ENCODE peak calls at places on chromosomes 2 and 18, in five cellular contexts. U is EL, J is AG08396, C is T-helper 2 cell, A is BJ. R is an unnamed sample.

GRCh38 chr2:195319548-195320415 is 337.2 kb upstream of the SLC39A10 start:
- DNase-seq in J (no peak), A (no peak), C (no peak), U (peak), R (no peak)

GRCh38 chr2:44642123-44642857 is 280.5 kb downstream of the CAMKMT start:
- DNase-seq in J (no peak), C (no peak), U (no peak), A (no peak), R (no peak)

GRCh38 chr18:23223641-23224040 is 88.4 kb downstream of the CABLES1 start:
- DNase-seq in J (no peak), U (no peak), C (no peak), A (no peak), R (no peak)

GRCh38 chr2:99691931-99692330 is 202.1 kb upstream of the REV1 start:
- DNase-seq in U (no peak), A (no peak), C (no peak), J (no peak), R (no peak)

GRCh38 chr2:189613650-189614420 is 33.2 kb upstream of the SLC40A1 start:
- DNase-seq in A (no peak), J (peak), C (no peak), U (peak), R (peak)

GRCh38 chr2:4976407-4976806 is 715.8 kb upstream of the SOX11 start:
- DNase-seq in C (no peak), A (no peak), J (no peak), U (no peak), R (no peak)

GRCh38 chr2:157874997-157875719 is 972 bp downstream of the ACVR1 start:
- DNase-seq in C (peak), A (peak), J (peak), U (peak), R (peak)

GRCh38 chr2:42021490-42021889 is 26.3 kb upstream of the PKDCC start:
- DNase-seq in C (no peak), J (no peak), U (peak), A (peak), R (peak)

GRCh38 chr2:3587021-3587420 is 7.9 kb upstream of the COLEC11 start:
- DNase-seq in A (no peak), C (no peak), J (no peak), U (no peak), R (no peak)

GRCh38 chr2:31038385-31038784 is 99.9 kb downstream of the GALNT14 start:
- DNase-seq in C (no peak), J (no peak), A (no peak), U (no peak), R (no peak)

GRCh38 chr2:7430869-7431641 is 513.8 kb downstream of the RNF144A start:
- DNase-seq in C (no peak), A (no peak), U (no peak), J (no peak), R (no peak)

GRCh38 chr2:227127236-227127635 is 36.8 kb downstream of the COL4A4 start:
- DNase-seq in C (no peak), U (no peak), J (no peak), A (no peak), R (no peak)

GRCh38 chr2:19576411-19576810 is 218.0 kb upstream of the OSR1 start:
- DNase-seq in J (no peak), C (no peak), U (no peak), A (no peak), R (no peak)

GRCh38 chr2:26400723-26401122 is 997 bp upstream of the DRC1 start:
- DNase-seq in U (no peak), C (no peak), A (no peak), J (no peak), R (no peak)

GRCh38 chr2:11305338-11305737 is 39.1 kb downstream of the ROCK2 start:
- DNase-seq in U (no peak), J (no peak), A (no peak), C (no peak), R (no peak)

GRCh38 chr2:125745514-125745913 is 910.4 kb upstream of the GYPC start:
- DNase-seq in U (no peak), C (no peak), J (no peak), A (no peak), R (no peak)

GRCh38 chr2:33598472-33599174 is 476 bp downstream of the FAM98A start:
- DNase-seq in J (peak), U (peak), A (no peak), C (peak), R (peak)

GRCh38 chr2:98242006-98242405 is 104.2 kb upstream of the CNGA3 start:
- DNase-seq in A (no peak), C (no peak), U (no peak), J (no peak), R (no peak)

GRCh38 chr2:113876503-113877387 is 13.1 kb upstream of the ACTR3 start:
- DNase-seq in C (peak), J (no peak), U (no peak), A (no peak), R (no peak)

GRCh38 chr2:12091201-12091806 is 344.9 kb downstream of the LPIN1 start:
- DNase-seq in U (peak), C (no peak), A (no peak), J (no peak), R (no peak)

GRCh38 chr2:45607701-45608100 is 3.4 kb downstream of the SRBD1 start:
- DNase-seq in A (no peak), U (peak), C (no peak), J (peak), R (peak)

GRCh38 chr2:239425496-239426098 is 24.8 kb upstream of the HDAC4 start:
- DNase-seq in C (no peak), J (no peak), U (no peak), A (no peak), R (no peak)

GRCh38 chr2:98771771-98772521 is 41.0 kb upstream of the MGAT4A start:
- DNase-seq in U (no peak), C (peak), J (no peak), A (no peak), R (no peak)

GRCh38 chr2:175932675-175933074 is 69.4 kb downstream of the LNPK start:
- DNase-seq in J (no peak), U (no peak), C (no peak), A (no peak), R (no peak)

GRCh38 chr18:39838831-39839230 is 2116.2 kb upstream of the PIK3C3 start:
- DNase-seq in J (no peak), A (no peak), U (no peak), C (no peak), R (no peak)

GRCh38 chr2:135629520-135629919 is 98.2 kb downstream of the R3HDM1 start:
- DNase-seq in C (no peak), A (no peak), J (no peak), U (no peak), R (no peak)

GRCh38 chr2:159797468-159798375 is at the start of gene CD302:
- DNase-seq in A (no peak), C (peak), J (peak), U (peak), R (peak)

GRCh38 chr2:74379851-74380789 is at the start of gene DCTN1:
- DNase-seq in C (no peak), A (no peak), J (peak), U (peak), R (peak)

GRCh38 chr18:64053246-64053645 is 83.4 kb downstream of the SERPINB8 start:
- DNase-seq in C (no peak), J (no peak), U (no peak), A (no peak), R (no peak)

GRCh38 chr2:128490881-128491778 is 172.5 kb upstream of the HS6ST1 start:
- DNase-seq in A (no peak), U (no peak), C (no peak), J (no peak), R (no peak)

GRCh38 chr2:144747571-144747970 is 227.7 kb upstream of the ZEB2 start:
- DNase-seq in C (no peak), A (no peak), U (no peak), J (no peak), R (no peak)

GRCh38 chr2:176595986-176596385 is 326.7 kb downstream of the MTX2 start:
- DNase-seq in C (no peak), U (no peak), A (no peak), J (no peak), R (no peak)

GRCh38 chr18:74652392-74652988 is 54.8 kb downstream of the ZNF407 start:
- DNase-seq in C (no peak), A (no peak), U (peak), J (peak), R (peak)

GRCh38 chr2:62526531-62527381 is 20.8 kb upstream of the TMEM17 start:
- DNase-seq in C (no peak), J (no peak), A (no peak), U (no peak), R (no peak)

GRCh38 chr18:28916436-28916835 is 739.5 kb upstream of the CDH2 start:
- DNase-seq in C (no peak), A (no peak), J (no peak), U (no peak), R (no peak)

GRCh38 chr18:676747-677544 is 19.5 kb downstream of the TYMS start:
- DNase-seq in J (no peak), A (no peak), C (no peak), U (no peak), R (no peak)

GRCh38 chr2:234292205-234292954 is 204.5 kb downstream of the ARL4C start:
- DNase-seq in J (no peak), C (peak), A (no peak), U (no peak), R (no peak)

GRCh38 chr2:85577386-85578242 is at the start of gene VAMP8:
- DNase-seq in A (no peak), U (no peak), C (peak), J (peak), R (no peak)

R was measured in AG08395.